ENCODE peak calls at places on chromosomes 7 and 10, in ten cellular contexts. One of them, this sample, is unnamed.

GRCh38 chr10:34015700-34016099 is 681.2 kb upstream of the NRP1 start:
- DNase-seq in Right ventricle myocardium superior: no peak
- DNase-seq in kidney tubule cell: no peak
- DNase-seq in ureter: no peak
- DNase-seq in stimulated activated CD4-positive, alpha-beta T cell treated with anti-CD3 and anti-CD28 coated beads, Interleukin-12 subunit alpha, Interleukin-12 subunit beta, amount 100 ng/mL, for 48 hours: no peak
- DNase-seq in globus pallidus: no peak
- DNase-seq in NCI-H1436: no peak
- DNase-seq in RWPE2: no peak
- DNase-seq in T-helper 2 cell: no peak
- DNase-seq in HS-5: no peak
- DNase-seq in this sample: no peak

GRCh38 chr10:938954-939678 is 7.6 kb upstream of the LARP4B start:
- DNase-seq in kidney tubule cell: no peak
- DNase-seq in NCI-H1436: no peak
- DNase-seq in Right ventricle myocardium superior: no peak
- DNase-seq in ureter: no peak
- DNase-seq in globus pallidus: no peak
- DNase-seq in HS-5: no peak
- DNase-seq in stimulated activated CD4-positive, alpha-beta T cell treated with anti-CD3 and anti-CD28 coated beads, Interleukin-12 subunit alpha, Interleukin-12 subunit beta, amount 100 ng/mL, for 48 hours: no peak
- DNase-seq in T-helper 2 cell: no peak
- DNase-seq in RWPE2: no peak
- DNase-seq in this sample: no peak

GRCh38 chr10:57715233-57715632 is 552.5 kb downstream of the IPMK start:
- DNase-seq in kidney tubule cell: no peak
- DNase-seq in Right ventricle myocardium superior: no peak
- DNase-seq in HS-5: no peak
- DNase-seq in NCI-H1436: no peak
- DNase-seq in ureter: no peak
- DNase-seq in RWPE2: no peak
- DNase-seq in stimulated activated CD4-positive, alpha-beta T cell treated with anti-CD3 and anti-CD28 coated beads, Interleukin-12 subunit alpha, Interleukin-12 subunit beta, amount 100 ng/mL, for 48 hours: no peak
- DNase-seq in T-helper 2 cell: no peak
- DNase-seq in globus pallidus: no peak
- DNase-seq in this sample: no peak

GRCh38 chr10:17201165-17202013 is at the start of gene TRDMT1:
- DNase-seq in kidney tubule cell: peak; percentile 94
- DNase-seq in RWPE2: peak; percentile 86
- DNase-seq in NCI-H1436: peak; percentile 60
- DNase-seq in Right ventricle myocardium superior: peak; percentile 92
- DNase-seq in ureter: peak; percentile 86
- DNase-seq in stimulated activated CD4-positive, alpha-beta T cell treated with anti-CD3 and anti-CD28 coated beads, Interleukin-12 subunit alpha, Interleukin-12 subunit beta, amount 100 ng/mL, for 48 hours: peak; percentile 60
- DNase-seq in globus pallidus: peak; percentile 85
- DNase-seq in T-helper 2 cell: peak; percentile 65
- DNase-seq in HS-5: no peak
- DNase-seq in this sample: peak; percentile 48

GRCh38 chr10:71568896-71569492 is 150.6 kb downstream of the C10orf105 start:
- DNase-seq in globus pallidus: no peak
- DNase-seq in stimulated activated CD4-positive, alpha-beta T cell treated with anti-CD3 and anti-CD28 coated beads, Interleukin-12 subunit alpha, Interleukin-12 subunit beta, amount 100 ng/mL, for 48 hours: no peak
- DNase-seq in Right ventricle myocardium superior: no peak
- DNase-seq in T-helper 2 cell: no peak
- DNase-seq in ureter: no peak
- DNase-seq in NCI-H1436: no peak
- DNase-seq in RWPE2: no peak
- DNase-seq in kidney tubule cell: no peak
- DNase-seq in HS-5: no peak
- DNase-seq in this sample: no peak

GRCh38 chr7:38211486-38211885 is 33.4 kb downstream of the STARD3NL start:
- DNase-seq in globus pallidus: no peak
- DNase-seq in ureter: no peak
- DNase-seq in T-helper 2 cell: no peak
- DNase-seq in Right ventricle myocardium superior: no peak
- DNase-seq in stimulated activated CD4-positive, alpha-beta T cell treated with anti-CD3 and anti-CD28 coated beads, Interleukin-12 subunit alpha, Interleukin-12 subunit beta, amount 100 ng/mL, for 48 hours: no peak
- DNase-seq in kidney tubule cell: no peak
- DNase-seq in HS-5: no peak
- DNase-seq in NCI-H1436: no peak
- DNase-seq in RWPE2: no peak
- DNase-seq in this sample: no peak

GRCh38 chr7:95430864-95431263 is 4.0 kb downstream of the PON2 start:
- DNase-seq in T-helper 2 cell: no peak
- DNase-seq in kidney tubule cell: peak; percentile 85
- DNase-seq in globus pallidus: no peak
- DNase-seq in Right ventricle myocardium superior: no peak
- DNase-seq in RWPE2: no peak
- DNase-seq in HS-5: no peak
- DNase-seq in ureter: no peak
- DNase-seq in NCI-H1436: no peak
- DNase-seq in stimulated activated CD4-positive, alpha-beta T cell treated with anti-CD3 and anti-CD28 coated beads, Interleukin-12 subunit alpha, Interleukin-12 subunit beta, amount 100 ng/mL, for 48 hours: no peak
- DNase-seq in this sample: no peak

GRCh38 chr10:99008106-99008505 is 227.5 kb downstream of the HPSE2 start:
- DNase-seq in ureter: no peak
- DNase-seq in HS-5: no peak
- DNase-seq in T-helper 2 cell: no peak
- DNase-seq in Right ventricle myocardium superior: no peak
- DNase-seq in NCI-H1436: no peak
- DNase-seq in kidney tubule cell: no peak
- DNase-seq in RWPE2: no peak
- DNase-seq in globus pallidus: no peak
- DNase-seq in stimulated activated CD4-positive, alpha-beta T cell treated with anti-CD3 and anti-CD28 coated beads, Interleukin-12 subunit alpha, Interleukin-12 subunit beta, amount 100 ng/mL, for 48 hours: no peak
- DNase-seq in this sample: no peak

GRCh38 chr7:91553410-91553895 is 289.2 kb downstream of the FZD1 start:
- DNase-seq in HS-5: no peak
- DNase-seq in kidney tubule cell: no peak
- DNase-seq in T-helper 2 cell: no peak
- DNase-seq in ureter: no peak
- DNase-seq in Right ventricle myocardium superior: no peak
- DNase-seq in NCI-H1436: no peak
- DNase-seq in RWPE2: no peak
- DNase-seq in globus pallidus: no peak
- DNase-seq in stimulated activated CD4-positive, alpha-beta T cell treated with anti-CD3 and anti-CD28 coated beads, Interleukin-12 subunit alpha, Interleukin-12 subunit beta, amount 100 ng/mL, for 48 hours: no peak
- DNase-seq in this sample: no peak

GRCh38 chr10:61882621-61883375 is 18.7 kb upstream of the ARID5B start:
- DNase-seq in HS-5: no peak
- DNase-seq in Right ventricle myocardium superior: no peak
- DNase-seq in stimulated activated CD4-positive, alpha-beta T cell treated with anti-CD3 and anti-CD28 coated beads, Interleukin-12 subunit alpha, Interleukin-12 subunit beta, amount 100 ng/mL, for 48 hours: peak; percentile 50
- DNase-seq in T-helper 2 cell: peak; percentile 54
- DNase-seq in globus pallidus: no peak
- DNase-seq in ureter: no peak
- DNase-seq in RWPE2: no peak
- DNase-seq in NCI-H1436: no peak
- DNase-seq in kidney tubule cell: peak; percentile 36
- DNase-seq in this sample: no peak

GRCh38 chr10:93503075-93503474 is 6.7 kb downstream of the CEP55 start:
- DNase-seq in RWPE2: no peak
- DNase-seq in ureter: no peak
- DNase-seq in globus pallidus: no peak
- DNase-seq in kidney tubule cell: no peak
- DNase-seq in T-helper 2 cell: no peak
- DNase-seq in NCI-H1436: no peak
- DNase-seq in HS-5: no peak
- DNase-seq in stimulated activated CD4-positive, alpha-beta T cell treated with anti-CD3 and anti-CD28 coated beads, Interleukin-12 subunit alpha, Interleukin-12 subunit beta, amount 100 ng/mL, for 48 hours: no peak
- DNase-seq in Right ventricle myocardium superior: no peak
- DNase-seq in this sample: no peak

GRCh38 chr10:130169136-130169888 is 33.1 kb downstream of the GLRX3 start:
- DNase-seq in stimulated activated CD4-positive, alpha-beta T cell treated with anti-CD3 and anti-CD28 coated beads, Interleukin-12 subunit alpha, Interleukin-12 subunit beta, amount 100 ng/mL, for 48 hours: no peak
- DNase-seq in T-helper 2 cell: no peak
- DNase-seq in NCI-H1436: no peak
- DNase-seq in ureter: no peak
- DNase-seq in globus pallidus: no peak
- DNase-seq in HS-5: no peak
- DNase-seq in kidney tubule cell: peak; percentile 74
- DNase-seq in RWPE2: no peak
- DNase-seq in Right ventricle myocardium superior: no peak
- DNase-seq in this sample: no peak